ENCODE peak calls at places on chromosome 18, in ten cellular contexts. D is pancreas; Y is EL; L is anterior cingulate cortex; O is neuronal stem cell; P is COR-L47; Q is T-cell; E is stimulated activated CD4-positive, alpha-beta T cell treated with anti-CD3 and anti-CD28 coated beads, Interleukin-2, amount 100 ng/mL, for 24 hours; U is tibial artery; F is NCI-H510A treated with DMSO at 0.1 percent for 48 hours. M is an unnamed sample.

GRCh38 chr18:27685807-27686412 is 491.0 kb downstream of the CDH2 start:
- DNase-seq in D (no peak), Y (peak), L (no peak), O (no peak), P (peak), Q (no peak), E (no peak), U (no peak), F (peak), M (no peak)

GRCh38 chr18:29181151-29181901 is 1004.4 kb upstream of the CDH2 start:
- DNase-seq in D (no peak), Y (peak), L (no peak), O (no peak), P (no peak), Q (no peak), E (no peak), U (no peak), F (no peak), M (no peak)

GRCh38 chr18:12741351-12741750 is 38.5 kb downstream of the PSMG2 start:
- DNase-seq in D (no peak), Y (peak), L (no peak), O (no peak), P (peak), Q (no peak), E (no peak), U (no peak), F (peak), M (no peak)

GRCh38 chr18:24491882-24492281 is 31.4 kb downstream of the HRH4 start:
- DNase-seq in D (no peak), Y (no peak), L (no peak), O (no peak), P (no peak), Q (peak), E (no peak), U (no peak), F (peak), M (no peak)

GRCh38 chr18:60812921-60813320 is 440.3 kb upstream of the MC4R start:
- DNase-seq in D (no peak), Y (no peak), L (no peak), O (no peak), P (no peak), Q (no peak), E (no peak), U (no peak), F (no peak), M (no peak)

GRCh38 chr18:35827275-35827929 is 145.1 kb upstream of the RMP24 start:
- DNase-seq in D (no peak), Y (no peak), L (no peak), O (no peak), P (peak), Q (no peak), E (no peak), U (no peak), F (peak), M (peak)

GRCh38 chr18:51617167-51617566 is 419.7 kb upstream of the MEX3C start:
- DNase-seq in D (no peak), Y (no peak), L (no peak), O (no peak), P (no peak), Q (no peak), E (no peak), U (no peak), F (no peak), M (no peak)

GRCh38 chr18:61333271-61333745 is at the start of gene CDH20:
- DNase-seq in D (no peak), Y (no peak), L (peak), O (peak), P (no peak), Q (no peak), E (no peak), U (no peak), F (no peak), M (no peak)

GRCh38 chr18:36711813-36712444 is 116.9 kb downstream of the TPGS2 start:
- DNase-seq in D (no peak), Y (peak), L (no peak), O (no peak), P (no peak), Q (no peak), E (no peak), U (no peak), F (no peak), M (no peak)

GRCh38 chr18:69000366-69000765 is 202.5 kb downstream of the CCDC102B start:
- DNase-seq in D (no peak), Y (no peak), L (no peak), O (no peak), P (no peak), Q (no peak), E (no peak), U (no peak), F (no peak), M (no peak)

GRCh38 chr18:60292186-60292585 is 80.4 kb downstream of the MC4R start:
- DNase-seq in D (no peak), Y (no peak), L (no peak), O (no peak), P (no peak), Q (no peak), E (no peak), U (no peak), F (no peak), M (no peak)

GRCh38 chr18:76451475-76452331 is 43.3 kb downstream of the ZNF516 start:
- DNase-seq in D (no peak), Y (peak), L (no peak), O (peak), P (peak), Q (no peak), E (no peak), U (no peak), F (peak), M (no peak)

GRCh38 chr18:38427234-38427633 is 861.6 kb upstream of the CELF4 start:
- DNase-seq in D (no peak), Y (no peak), L (no peak), O (no peak), P (peak), Q (no peak), E (no peak), U (no peak), F (no peak), M (no peak)

GRCh38 chr18:46019956-46020355 is 52.1 kb downstream of the PSTPIP2 start:
- DNase-seq in D (no peak), Y (peak), L (no peak), O (no peak), P (no peak), Q (no peak), E (no peak), U (no peak), F (no peak), M (no peak)

GRCh38 chr18:65938592-65939372 is 188.0 kb downstream of the CDH7 start:
- DNase-seq in D (no peak), Y (no peak), L (no peak), O (no peak), P (peak), Q (no peak), E (no peak), U (no peak), F (no peak), M (peak)

GRCh38 chr18:60112369-60112768 is 212.6 kb downstream of the PMAIP1 start:
- DNase-seq in D (no peak), Y (no peak), L (no peak), O (no peak), P (no peak), Q (no peak), E (no peak), U (no peak), F (no peak), M (no peak)

GRCh38 chr18:25704096-25704870 is 352.3 kb upstream of the ZNF521 start:
- DNase-seq in D (no peak), Y (no peak), L (no peak), O (no peak), P (no peak), Q (no peak), E (no peak), U (no peak), F (no peak), M (no peak)

GRCh38 chr18:60506682-60507081 is 134.1 kb upstream of the MC4R start:
- DNase-seq in D (no peak), Y (no peak), L (no peak), O (no peak), P (no peak), Q (no peak), E (no peak), U (no peak), F (no peak), M (no peak)

GRCh38 chr18:31049189-31049588 is 6.6 kb upstream of the DSC3 start:
- DNase-seq in D (no peak), Y (no peak), L (no peak), O (no peak), P (peak), Q (no peak), E (no peak), U (no peak), F (peak), M (no peak)

GRCh38 chr18:32093106-32093511 is 1.4 kb downstream of the RNF138 start:
- DNase-seq in D (peak), Y (peak), L (peak), O (peak), P (peak), Q (peak), E (peak), U (peak), F (peak), M (no peak)

GRCh38 chr18:58416704-58417683 is 211.9 kb downstream of the ALPK2 start:
- DNase-seq in D (no peak), Y (peak), L (no peak), O (no peak), P (no peak), Q (no peak), E (no peak), U (peak), F (no peak), M (no peak)

GRCh38 chr18:48818329-48819254 is 132.2 kb downstream of the SMAD7 start:
- DNase-seq in D (peak), Y (no peak), L (no peak), O (no peak), P (no peak), Q (no peak), E (peak), U (peak), F (no peak), M (no peak)

GRCh38 chr18:49757513-49758262 is 55.6 kb downstream of the ACAA2 start:
- DNase-seq in D (no peak), Y (no peak), L (no peak), O (no peak), P (no peak), Q (no peak), E (no peak), U (no peak), F (no peak), M (no peak)

GRCh38 chr18:10713400-10713799 is 187.6 kb downstream of the NAPG start:
- DNase-seq in D (no peak), Y (no peak), L (no peak), O (no peak), P (no peak), Q (no peak), E (no peak), U (no peak), F (no peak), M (no peak)

GRCh38 chr18:79540161-79540913 is 139.3 kb upstream of the CTDP1 start:
- DNase-seq in D (peak), Y (no peak), L (no peak), O (no peak), P (peak), Q (no peak), E (no peak), U (peak), F (no peak), M (no peak)

M was measured in iPS DF 6.9.